ENCODE peak calls at places on chromosomes 5 and 9, in six cellular contexts. B, Q, F, D, J and L are unnamed samples.

GRCh38 chr5:61277190-61277589 is 54.9 kb upstream of the ZSWIM6 start:
- DNase-seq in B (peak; percentile 42), J (no peak), F (peak; percentile 55), D (no peak), Q (no peak), L (peak; percentile 7)

GRCh38 chr5:78336698-78337097 is 23.7 kb upstream of the SCAMP1 start:
- DNase-seq in B (no peak), F (no peak), D (no peak), J (no peak), Q (no peak), L (no peak)

GRCh38 chr5:73815631-73816030 is 189.6 kb downstream of the ARHGEF28 start:
- DNase-seq in Q (no peak), B (no peak), J (no peak), D (no peak), F (no peak), L (no peak)

GRCh38 chr5:171595801-171596231 is 176.4 kb downstream of the FGF18 start:
- DNase-seq in B (peak; percentile 43), D (no peak), F (no peak), Q (no peak), J (no peak), L (no peak)

GRCh38 chr5:132456553-132457361 is 33.8 kb downstream of the IRF1 start:
- DNase-seq in B (peak; percentile 82), J (peak; percentile 84), Q (no peak), F (no peak), D (no peak), L (peak; percentile 84)

GRCh38 chr9:108297025-108297424 is 558.8 kb downstream of the ACTL7B start:
- DNase-seq in D (no peak), F (no peak), B (peak; percentile 82), J (no peak), Q (no peak), L (no peak)

GRCh38 chr9:109264865-109265532 is 55.9 kb downstream of the EPB41L4B start:
- DNase-seq in B (peak; percentile 80), Q (no peak), F (no peak), J (peak; percentile 88), D (no peak), L (no peak)

GRCh38 chr5:44943637-44944036 is 134.9 kb downstream of the MRPS30 start:
- DNase-seq in D (no peak), F (no peak), B (no peak), Q (no peak), J (no peak), L (no peak)

GRCh38 chr9:5375790-5376477 is 36.3 kb upstream of the RLN1 start:
- DNase-seq in D (no peak), J (no peak), Q (no peak), F (no peak), B (no peak), L (no peak)

GRCh38 chr5:71873202-71873601 is 154.1 kb downstream of the CARTPT start:
- DNase-seq in D (no peak), J (no peak), B (no peak), Q (no peak), F (no peak), L (no peak)

GRCh38 chr9:131393622-131394463 is at the start of gene PRRC2B:
- DNase-seq in F (peak; percentile 97), D (peak; percentile 93), B (peak; percentile 97), Q (peak; percentile 84), J (peak; percentile 96), L (peak; percentile 85)

GRCh38 chr5:116446356-116447005 is 128.1 kb downstream of the SEMA6A start:
- DNase-seq in B (no peak), Q (no peak), F (no peak), J (peak; percentile 68), D (no peak), L (no peak)

GRCh38 chr5:73485715-73486114 is 12.5 kb upstream of the BTF3 start:
- DNase-seq in B (no peak), J (no peak), Q (no peak), F (no peak), D (no peak), L (no peak)

GRCh38 chr5:33372721-33373120 is 68.0 kb upstream of the TARS1 start:
- DNase-seq in Q (no peak), F (no peak), D (no peak), J (no peak), B (no peak), L (no peak)

GRCh38 chr9:70291446-70291845 is 32.7 kb downstream of the SMC5 start:
- DNase-seq in F (no peak), J (no peak), D (no peak), B (no peak), Q (no peak), L (no peak)

GRCh38 chr5:72412283-72413055 is 92.3 kb downstream of the PTCD2 start:
- DNase-seq in J (no peak), Q (no peak), F (no peak), D (no peak), B (peak; percentile 67), L (no peak)

GRCh38 chr5:155259648-155260047 is 246.1 kb downstream of the KIF4B start:
- DNase-seq in D (no peak), F (no peak), Q (no peak), B (no peak), J (no peak), L (peak; percentile 38)

GRCh38 chr5:158117467-158118165 is 258.7 kb upstream of the CLINT1 start:
- DNase-seq in D (no peak), J (no peak), Q (no peak), F (no peak), B (peak; percentile 56), L (no peak)